ENCODE peak calls at places on chromosomes 1 and 21, in eight cellular contexts. B is tibial nerve, M is HCT116, N is mucosa of descending colon, T is mammary epithelial cell, J is ascending aorta, R is tibial artery, S is left lung. F is an unnamed sample. For H3K4me1, the result is how much of the 10 kb centered on the place peaks cover.

GRCh38 chr1:37338658-37339057 is 135.7 kb upstream of the ZC3H12A start:
- DNase-seq in J (no peak), N (no peak), M (no peak), T (no peak), R (no peak), B (no peak), S (no peak), F (no peak)

GRCh38 chr1:170213598-170213997 is 67.8 kb downstream of the NTMT2 start:
- DNase-seq in T (no peak), M (no peak), B (no peak), R (peak), N (no peak), J (peak), S (peak), F (peak)

GRCh38 chr1:17010601-17011438 is 908 bp downstream of the ATP13A2 start:
- DNase-seq in J (no peak), N (peak), M (no peak), B (no peak), S (peak), T (peak), R (peak), F (peak)

GRCh38 chr1:10613861-10614260 is 139.1 kb downstream of the PEX14 start:
- DNase-seq in J (no peak), R (no peak), M (no peak), N (no peak), B (no peak), T (no peak), S (no peak), F (no peak)

GRCh38 chr1:17684810-17685209 is 70.3 kb upstream of the ACTL8 start:
- DNase-seq in R (no peak), S (no peak), J (no peak), N (no peak), M (no peak), B (no peak), T (no peak), F (no peak)

GRCh38 chr1:162138599-162139397 is 69.3 kb downstream of the NOS1AP start:
- DNase-seq in T (no peak), J (no peak), R (no peak), N (no peak), M (no peak), B (no peak), S (no peak), F (no peak)

GRCh38 chr1:231001892-231002291 is 23.0 kb downstream of the ARV1 start:
- DNase-seq in R (no peak), N (no peak), J (no peak), B (no peak), S (no peak), T (no peak), M (no peak), F (no peak)

GRCh38 chr1:243984788-243985187 is 66.3 kb upstream of the ZBTB18 start:
- DNase-seq in B (no peak), J (no peak), M (no peak), T (no peak), R (no peak), S (no peak), N (no peak), F (no peak)

GRCh38 chr1:111272081-111272480 is 18.6 kb upstream of the CHIA start:
- DNase-seq in S (no peak), J (no peak), N (no peak), B (no peak), M (no peak), T (no peak), R (no peak), F (no peak)

GRCh38 chr1:115727706-115728249 is 40.7 kb downstream of the CASQ2 start:
- DNase-seq in B (peak), S (peak), N (peak), J (peak), T (peak), M (no peak), R (peak), F (peak)

GRCh38 chr1:209318302-209319056 is 265.0 kb upstream of the CAMK1G start:
- DNase-seq in N (no peak), T (peak), J (no peak), S (no peak), R (no peak), B (no peak), M (no peak), F (no peak)

GRCh38 chr1:91795601-91796389 is 90.2 kb downstream of the TGFBR3 start:
- DNase-seq in B (no peak), R (no peak), N (no peak), S (no peak), M (no peak), T (peak), J (no peak), F (no peak)

GRCh38 chr1:100213141-100213540 is 35.1 kb upstream of the LRRC39 start:
- DNase-seq in T (no peak), S (no peak), B (no peak), M (no peak), N (no peak), J (no peak), R (no peak), F (no peak)

GRCh38 chr1:64112281-64112680 is 91.1 kb upstream of the UBE2U start:
- DNase-seq in R (no peak), M (no peak), T (peak), S (no peak), N (no peak), J (no peak), B (no peak), F (no peak)

GRCh38 chr1:243267346-243268283 is 11.8 kb downstream of the SDCCAG8 start:
- DNase-seq in S (peak), M (no peak), N (no peak), R (no peak), B (no peak), T (no peak), J (no peak), F (no peak)

GRCh38 chr1:10738125-10738746 is 58.2 kb downstream of the CASZ1 start:
- DNase-seq in S (no peak), N (peak), B (no peak), M (no peak), R (no peak), T (no peak), J (no peak), F (no peak)

GRCh38 chr1:160032165-160032827 is 506 bp upstream of the PIGM start:
- DNase-seq in T (peak), S (no peak), J (no peak), B (no peak), N (no peak), R (no peak), M (no peak), F (no peak)

GRCh38 chr1:95023399-95024050 is 49.2 kb downstream of the ALG14 start:
- DNase-seq in M (no peak), N (no peak), T (peak), J (no peak), B (no peak), S (no peak), R (no peak), F (peak)

GRCh38 chr21:36723371-36723881 is 24.5 kb downstream of the SIM2 start:
- DNase-seq in T (no peak), N (no peak), R (no peak), S (peak), J (peak), B (no peak), M (no peak), F (no peak)

GRCh38 chr21:43921979-43922945 is 57.2 kb downstream of the AGPAT3 start:
- DNase-seq in T (no peak), J (no peak), N (no peak), S (no peak), M (no peak), B (no peak), R (no peak), F (no peak)

DNA sequence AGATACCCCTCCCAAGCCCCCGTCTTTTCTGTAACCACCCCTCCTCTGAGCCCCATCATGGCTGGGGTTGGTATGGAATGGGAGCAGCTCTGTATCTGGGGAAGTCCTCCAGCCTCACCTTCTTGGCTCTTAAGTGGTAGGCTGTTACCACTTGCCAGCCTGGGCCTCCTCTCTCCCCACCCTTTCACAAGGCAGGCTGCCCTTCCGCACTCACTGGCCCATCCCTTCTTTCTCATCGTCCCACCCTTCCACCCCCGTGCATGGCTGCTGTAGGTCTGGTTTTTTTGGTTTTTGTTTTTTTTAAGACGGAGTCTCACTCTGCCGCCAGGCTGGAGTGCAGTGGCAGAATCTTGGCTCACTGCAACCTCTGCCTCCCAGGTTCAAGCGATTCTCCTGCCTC is 5.2 kb downstream of the CYB561D1 start:
- DNase-seq in B (no peak), M (no peak), R (no peak), T (no peak), S (no peak), J (no peak), N (no peak), F (no peak)
- H3K4me1 ChIP-seq in B (half or more), M (under half), R (under half), T (under half), S (half or more), J (under half), N (under half), F (under half)

GRCh38 chr1:2108877-2109580 is 58.8 kb downstream of the PRKCZ start:
- DNase-seq in T (no peak), J (no peak), B (no peak), M (no peak), N (no peak), S (no peak), R (no peak), F (peak)
- TF ChIP-seq CTCF in T (no peak), J (no peak), B (no peak), M (no peak), N (no peak), S (no peak), R (no peak), F (no peak)

DNA sequence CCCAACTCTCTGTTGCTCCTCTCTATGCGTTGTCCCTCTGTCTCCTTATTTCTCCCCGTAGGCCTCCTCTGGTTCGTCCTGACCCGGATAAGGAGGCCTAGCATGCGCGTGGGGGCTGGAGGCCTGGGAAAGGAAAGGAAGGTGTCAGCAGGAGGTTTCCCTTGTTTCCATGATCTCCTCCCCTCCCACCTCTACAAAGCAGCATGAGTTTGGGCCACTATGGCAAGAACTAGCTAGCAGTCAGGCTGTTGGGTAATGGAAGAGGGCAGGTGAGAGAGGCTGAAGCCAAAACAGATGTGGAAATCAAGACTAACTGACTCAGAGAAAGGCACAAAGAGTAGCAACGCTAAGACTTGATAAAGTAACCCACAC is 687 bp upstream of the SEMA6C start:
- DNase-seq in N (no peak), J (peak), B (no peak), M (no peak), S (no peak), T (peak), R (no peak), F (no peak)
- H3K4me1 ChIP-seq in N (under half), J (under half), B (under half), M (under half), S (under half), T (under half), R (under half), F (under half)

DNA sequence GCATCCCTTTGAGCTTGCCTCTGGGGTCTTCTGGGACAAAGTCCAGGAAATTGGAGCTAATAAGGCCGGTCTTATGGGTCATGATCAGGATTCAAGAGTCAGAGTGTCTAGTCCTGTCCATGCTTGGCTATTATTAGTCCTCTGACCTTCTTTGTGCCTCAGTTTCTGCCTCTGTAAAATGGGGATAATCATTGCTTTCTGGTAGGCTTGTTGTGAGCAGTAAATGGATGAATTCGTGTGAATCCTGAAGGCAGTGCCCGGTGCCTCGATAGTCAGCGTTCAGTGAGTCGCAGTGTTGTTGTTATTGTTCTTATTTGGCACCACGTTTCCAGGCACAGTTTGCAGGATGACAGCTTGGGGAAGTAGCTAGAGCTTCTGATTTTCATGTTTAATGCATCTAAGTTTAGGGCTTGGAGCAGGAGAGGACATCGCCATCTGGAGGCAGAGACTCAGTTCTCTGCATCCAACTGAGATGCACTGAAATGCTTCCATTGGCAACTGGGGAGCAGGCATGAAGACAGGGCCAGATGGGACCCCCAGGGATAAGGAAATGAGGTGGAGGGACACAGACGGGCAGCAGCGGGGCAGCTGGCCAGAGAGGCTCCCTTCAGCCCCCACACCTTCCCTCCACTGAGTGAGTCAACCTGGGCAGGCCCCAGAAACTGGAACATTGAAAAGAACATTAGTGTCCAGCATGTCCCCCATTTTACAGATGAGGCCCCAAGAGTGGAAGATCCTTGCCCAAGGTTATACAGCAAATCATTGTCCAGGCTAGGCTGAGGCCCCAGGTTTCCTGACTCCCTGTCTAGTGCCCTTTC is 160.3 kb downstream of the PTPRU start:
- DNase-seq in T (no peak), N (no peak), S (no peak), R (no peak), J (no peak), M (no peak), B (no peak), F (no peak)
- TF ChIP-seq CTCF in T (no peak), N (no peak), S (no peak), R (no peak), J (no peak), M (peak), B (no peak), F (no peak)

DNA sequence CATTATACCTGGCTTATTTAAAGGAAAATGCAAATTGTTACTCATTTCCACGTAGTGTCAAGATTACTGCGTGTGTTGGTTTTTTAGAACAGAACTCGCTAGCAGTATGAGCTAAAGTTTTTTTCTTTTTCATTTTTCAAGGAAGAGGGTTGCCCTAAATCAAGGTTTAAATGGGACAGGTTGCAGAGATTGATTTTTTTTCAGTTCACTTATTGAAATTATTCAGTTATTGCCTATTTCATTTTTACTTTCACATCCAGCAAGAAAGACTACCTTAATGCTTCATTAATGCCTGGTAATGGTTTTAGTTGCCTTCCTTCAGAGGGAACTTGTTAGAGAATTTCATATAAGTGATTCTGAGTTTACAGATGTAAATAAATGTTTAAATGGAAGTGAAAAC is 5.6 kb downstream of the FAM20B start:
- DNase-seq in S (no peak), M (no peak), B (no peak), J (no peak), T (no peak), N (no peak), R (no peak), F (no peak)
- H3K4me1 ChIP-seq in S (half or more), M (under half), B (half or more), J (under half), T (under half), N (under half), R (under half), F (half or more)

DNA sequence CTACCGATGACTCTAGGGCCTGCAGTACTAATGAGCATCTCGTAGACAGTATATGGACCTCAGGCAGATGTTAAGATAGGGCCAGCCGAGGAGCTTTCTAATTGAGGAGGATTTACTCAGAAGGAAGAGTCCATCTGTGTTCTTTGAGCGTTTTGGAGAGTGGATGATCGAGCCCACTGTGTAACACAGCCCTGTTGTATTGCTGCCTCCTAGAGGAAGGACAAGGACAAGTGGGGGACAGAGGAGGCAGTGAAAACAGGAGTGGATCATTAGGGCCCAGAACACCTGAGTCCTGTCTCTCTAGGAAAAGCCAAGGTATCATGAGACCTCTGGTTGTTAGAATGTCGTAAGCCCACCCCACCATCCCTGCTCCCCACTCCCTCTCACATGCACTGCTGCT is 62.9 kb downstream of the TBX19 start:
- DNase-seq in M (no peak), B (no peak), R (no peak), S (no peak), J (no peak), N (no peak), T (no peak), F (no peak)
- TF ChIP-seq CTCF in M (peak), B (no peak), R (no peak), S (no peak), J (no peak), N (no peak), T (no peak), F (no peak)

DNA sequence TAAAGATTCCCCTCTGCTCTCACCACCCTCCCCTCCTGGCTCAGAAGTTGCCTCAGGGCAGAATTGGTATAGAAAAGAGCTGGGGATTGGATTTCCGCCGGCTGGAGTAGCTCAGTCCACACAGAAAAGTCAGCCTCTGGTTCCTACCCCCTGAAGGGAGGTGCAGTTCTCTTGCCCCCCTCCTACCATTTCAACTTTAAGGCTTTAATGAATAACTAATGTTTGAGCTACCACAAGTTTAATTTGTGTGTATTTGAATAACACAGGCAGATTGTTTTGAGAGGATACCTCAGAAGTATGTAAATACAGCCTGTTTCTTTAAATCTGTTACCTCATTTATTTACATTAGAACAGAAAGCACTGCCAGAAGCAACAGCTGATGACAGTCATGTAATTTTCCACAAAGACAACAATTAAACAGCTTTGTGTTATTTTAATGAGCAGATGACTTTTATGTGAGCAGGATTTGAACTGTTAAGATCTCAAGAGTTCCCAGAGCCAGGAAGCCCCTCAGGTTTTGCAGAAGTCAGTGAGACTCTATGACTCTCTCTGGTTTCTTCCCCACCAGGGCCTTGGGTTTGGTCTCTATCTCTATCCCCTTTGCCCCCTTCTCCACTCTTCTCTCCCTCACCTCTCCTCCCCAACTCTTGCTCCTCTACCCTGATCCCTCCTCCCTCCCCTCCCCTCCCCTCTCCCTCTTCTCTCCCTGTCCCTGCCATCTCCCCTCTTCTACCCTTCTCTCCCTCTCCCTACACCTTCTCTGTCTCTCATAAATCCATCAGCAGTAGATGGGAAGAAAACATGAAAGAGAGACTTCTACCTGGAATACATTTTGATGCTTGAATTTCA is 26.3 kb downstream of the DUSP10 start:
- DNase-seq in T (no peak), M (no peak), B (no peak), J (no peak), S (no peak), R (no peak), N (no peak), F (no peak)
- H3K4me1 ChIP-seq in T (under half), M (under half), B (under half), J (under half), S (half or more), R (under half), N (under half), F (half or more)

F was measured in heart right ventricle.